ENCODE peak calls at places on chromosomes 16 and 17, in five cellular contexts. Z is heart right ventricle, A is cerebellar cortex, F is HCEC 1CT, K is sigmoid colon. S is an unnamed sample.

GRCh38 chr16:66928702-66929388 is 3.5 kb upstream of the RRAD start:
- DNase-seq in Z (no peak), A (no peak), F (peak), K (no peak), S (no peak)

GRCh38 chr17:82775033-82775823 is 23.4 kb downstream of the TBCD start:
- DNase-seq in Z (peak), A (peak), F (no peak), K (peak), S (peak)

GRCh38 chr16:56776562-56776961 is 46.6 kb downstream of the NUP93 start:
- DNase-seq in Z (no peak), A (peak), F (no peak), K (peak), S (peak)

GRCh38 chr16:54285414-54286066 is 1.0 kb downstream of the IRX3 start:
- DNase-seq in Z (peak), A (no peak), F (no peak), K (no peak), S (peak)

GRCh38 chr16:27424772-27425498 is 23.0 kb downstream of the IL21R start:
- DNase-seq in Z (no peak), A (no peak), F (no peak), K (peak), S (no peak)

GRCh38 chr17:29621751-29622194 is 939 bp downstream of the CORO6 start:
- DNase-seq in Z (no peak), A (peak), F (no peak), K (peak), S (no peak)

GRCh38 chr16:78485188-78485898 is 385.9 kb downstream of the WWOX start:
- DNase-seq in Z (no peak), A (peak), F (no peak), K (no peak), S (peak)

GRCh38 chr17:73795730-73796129 is 151.5 kb upstream of the SDK2 start:
- DNase-seq in Z (no peak), A (no peak), F (no peak), K (no peak), S (peak)

GRCh38 chr16:1146409-1146808 is 6.5 kb upstream of the CACNA1H start:
- DNase-seq in Z (no peak), A (no peak), F (no peak), K (no peak), S (no peak)

GRCh38 chr16:69720822-69721430 is 5.4 kb downstream of the NQO1 start:
- DNase-seq in Z (no peak), A (no peak), F (no peak), K (no peak), S (no peak)

GRCh38 chr17:61314368-61315078 is 85.1 kb upstream of the TBX2 start:
- DNase-seq in Z (peak), A (peak), F (no peak), K (no peak), S (no peak)

GRCh38 chr16:4327782-4328579 is 12.1 kb downstream of the GLIS2 start:
- DNase-seq in Z (peak), A (peak), F (peak), K (peak), S (peak)

GRCh38 chr16:55567382-55567781 is 898 bp downstream of the CAPNS2 start:
- DNase-seq in Z (no peak), A (no peak), F (peak), K (no peak), S (no peak)

GRCh38 chr16:72061564-72061963 is 1.5 kb upstream of the HPR start:
- DNase-seq in Z (no peak), A (no peak), F (no peak), K (no peak), S (no peak)

GRCh38 chr17:2982854-2983636 is 80.4 kb downstream of the OR1D5 start:
- DNase-seq in Z (peak), A (no peak), F (peak), K (peak), S (peak)

GRCh38 chr17:58527949-58528348 is 13.5 kb upstream of the MTMR4 start:
- DNase-seq in Z (no peak), A (no peak), F (no peak), K (no peak), S (no peak)

GRCh38 chr16:90008708-90009145 is 10.5 kb downstream of the DBNDD1 start:
- DNase-seq in Z (no peak), A (no peak), F (no peak), K (no peak), S (no peak)

GRCh38 chr16:1788095-1788707 is 5.3 kb downstream of the IGFALS start:
- DNase-seq in Z (peak), A (no peak), F (no peak), K (peak), S (no peak)

GRCh38 chr17:66432996-66433556 is 130.7 kb downstream of the PRKCA start:
- DNase-seq in Z (no peak), A (no peak), F (peak), K (no peak), S (no peak)

GRCh38 chr16:89014611-89015230 is 37.7 kb upstream of the CBFA2T3 start:
- DNase-seq in Z (no peak), A (no peak), F (no peak), K (peak), S (no peak)

GRCh38 chr16:86379505-86379846 is 130.9 kb upstream of the FOXF1 start:
- DNase-seq in Z (no peak), A (no peak), F (no peak), K (no peak), S (no peak)

S was measured in NCI-H1092 treated with DMSO at 0.1 percent for 48 hours.